ENCODE peak calls at places on chromosomes 16 and 17, in five cellular contexts. A, Y, R, D and H are unnamed samples.

GRCh38 chr17:15233022-15233805 is 31.9 kb downstream of the PMP22 start:
- DNase-seq in R (no peak), A (no peak), Y (no peak), D (no peak), H (no peak)

GRCh38 chr17:75405365-75406221 is at the start of gene GRB2:
- DNase-seq in Y (peak), R (peak), A (peak), D (peak), H (peak)

GRCh38 chr16:30076276-30076791 is 540 bp downstream of the PPP4C start:
- DNase-seq in A (peak), R (no peak), D (no peak), Y (peak), H (no peak)

GRCh38 chr16:66878067-66878466 is 2.2 kb upstream of the PDP2 start:
- DNase-seq in D (no peak), R (no peak), A (no peak), Y (no peak), H (no peak)

GRCh38 chr17:38815576-38816193 is 9.4 kb downstream of the CWC25 start:
- DNase-seq in D (no peak), A (no peak), Y (no peak), R (no peak), H (no peak)

GRCh38 chr17:82242977-82243647 is 14.3 kb downstream of the SLC16A3 start:
- DNase-seq in D (peak), Y (peak), A (no peak), R (no peak), H (peak)

GRCh38 chr16:89795676-89796075 is 20.8 kb downstream of the FANCA start:
- DNase-seq in A (no peak), D (no peak), Y (peak), R (no peak), H (no peak)

GRCh38 chr17:27956601-27957445 is 63.7 kb upstream of the LYRM9 start:
- DNase-seq in D (no peak), R (no peak), Y (no peak), A (no peak), H (no peak)

GRCh38 chr16:14215941-14216340 is 144.8 kb downstream of the MRTFB start:
- DNase-seq in A (no peak), D (no peak), R (no peak), Y (no peak), H (no peak)

DNA sequence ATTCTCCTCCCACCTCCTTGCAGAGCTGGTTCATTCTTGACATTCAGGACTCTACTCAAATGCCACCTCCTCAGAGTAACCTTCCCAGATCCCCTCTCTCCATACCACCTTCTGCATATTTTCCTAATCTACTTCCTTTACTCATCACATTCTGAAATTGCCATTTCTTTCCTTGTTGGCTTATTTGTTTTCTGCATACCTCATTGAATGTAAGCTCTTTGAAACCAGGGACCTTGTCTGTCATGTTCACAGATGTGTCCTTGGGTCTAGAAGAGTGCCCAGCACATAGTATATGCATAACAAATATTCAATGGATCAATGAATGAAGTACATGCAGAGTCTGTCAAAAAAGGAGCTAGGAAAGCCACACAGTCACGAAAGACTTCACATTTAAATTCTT is 7.8 kb upstream of the LONP2 start:
- DNase-seq in Y (no peak), A (no peak), R (no peak), D (no peak), H (no peak)
- H3K4me3 ChIP-seq in Y (no peak), A (no peak), R (no peak), D (no peak), H (no peak)

DNA sequence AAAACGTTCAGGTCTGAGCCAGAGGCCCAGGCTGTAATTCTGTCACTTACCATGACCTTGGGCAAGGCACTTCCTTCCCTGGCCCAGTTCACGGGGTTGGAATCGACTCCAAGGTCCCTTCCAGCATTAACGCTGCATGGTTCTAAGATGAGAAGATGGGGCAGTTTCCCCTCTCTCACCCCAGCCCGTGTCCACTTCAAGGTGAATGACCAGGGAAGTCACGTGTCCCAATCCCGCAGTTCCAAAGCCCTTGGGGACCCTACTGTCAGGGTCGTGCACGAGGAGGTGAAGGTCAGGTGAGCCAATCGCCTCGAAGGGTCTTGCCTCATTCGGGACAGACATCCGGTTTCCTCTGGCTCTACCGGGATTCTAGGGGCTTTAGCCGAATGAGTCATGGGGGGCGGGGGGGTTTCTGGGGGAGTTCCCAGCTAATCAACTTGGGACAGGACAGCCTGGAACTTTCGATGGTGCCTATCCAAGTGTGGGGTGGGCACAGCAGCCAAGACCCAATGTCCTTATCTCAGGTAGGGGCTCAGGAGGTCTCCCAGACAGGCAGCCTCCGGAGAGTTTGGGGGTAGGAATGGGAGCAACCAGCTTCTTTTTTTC is 762 bp upstream of the CSF3 start:
- DNase-seq in D (no peak), A (no peak), Y (no peak), R (no peak), H (no peak)
- H3K27ac ChIP-seq in D (peak), A (peak), Y (no peak), R (no peak), H (peak)

GRCh38 chr16:51762081-51762995 is 611.3 kb upstream of the SALL1 start:
- DNase-seq in Y (peak), A (peak), D (peak), R (peak), H (peak)
- H3K4me3 ChIP-seq in Y (no peak), A (no peak), D (no peak), R (no peak), H (no peak)

GRCh38 chr16:27404163-27404823 is 2.3 kb downstream of the IL21R start:
- DNase-seq in R (no peak), D (no peak), Y (no peak), A (no peak), H (no peak)

GRCh38 chr16:27402569-27402963 is 592 bp downstream of the IL21R start:
- DNase-seq in R (no peak), Y (no peak), D (no peak), A (no peak), H (no peak)

GRCh38 chr16:27403601-27403992 is 1.6 kb downstream of the IL21R start:
- DNase-seq in Y (no peak), A (no peak), D (no peak), R (no peak), H (no peak)

GRCh38 chr16:27401768-27402568 is at the start of gene IL21R:
- DNase-seq in A (peak), Y (peak), D (peak), R (peak), H (peak)

DNA sequence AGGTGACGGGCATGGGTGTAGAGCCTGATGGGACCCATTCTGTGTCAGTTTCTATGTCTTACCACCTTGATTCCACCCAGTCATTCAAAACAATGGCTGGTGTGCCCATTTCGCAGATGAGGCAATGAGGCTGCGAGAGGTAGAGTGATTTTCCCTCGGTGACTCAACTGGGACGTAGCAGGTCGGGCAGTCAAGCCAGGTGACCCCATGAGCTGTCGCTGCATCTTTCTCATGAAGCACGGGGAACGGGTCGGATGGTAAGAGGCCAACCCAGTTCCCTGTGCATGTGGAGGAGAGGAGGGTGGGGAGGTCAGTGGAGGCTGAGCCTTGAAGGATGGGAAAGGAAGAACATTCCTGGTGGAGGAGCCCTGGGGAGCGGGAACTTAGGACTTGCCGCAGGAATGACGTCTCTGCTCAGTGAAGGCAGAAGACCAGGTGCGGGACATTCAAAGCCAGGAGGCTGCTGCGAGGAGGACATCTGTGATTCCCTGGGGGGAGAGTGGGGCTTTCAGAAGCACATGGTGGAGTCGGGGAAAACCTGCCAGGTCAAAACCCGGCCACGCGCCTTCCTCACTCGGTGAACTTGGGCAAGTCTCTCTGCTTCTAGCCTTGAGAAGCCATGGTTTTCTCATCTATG is 1.1 kb downstream of the IL21R start:
- DNase-seq in Y (no peak), A (no peak), D (no peak), R (no peak), H (no peak)
- H3K27ac ChIP-seq in Y (no peak), A (no peak), D (peak), R (no peak), H (no peak)

DNA sequence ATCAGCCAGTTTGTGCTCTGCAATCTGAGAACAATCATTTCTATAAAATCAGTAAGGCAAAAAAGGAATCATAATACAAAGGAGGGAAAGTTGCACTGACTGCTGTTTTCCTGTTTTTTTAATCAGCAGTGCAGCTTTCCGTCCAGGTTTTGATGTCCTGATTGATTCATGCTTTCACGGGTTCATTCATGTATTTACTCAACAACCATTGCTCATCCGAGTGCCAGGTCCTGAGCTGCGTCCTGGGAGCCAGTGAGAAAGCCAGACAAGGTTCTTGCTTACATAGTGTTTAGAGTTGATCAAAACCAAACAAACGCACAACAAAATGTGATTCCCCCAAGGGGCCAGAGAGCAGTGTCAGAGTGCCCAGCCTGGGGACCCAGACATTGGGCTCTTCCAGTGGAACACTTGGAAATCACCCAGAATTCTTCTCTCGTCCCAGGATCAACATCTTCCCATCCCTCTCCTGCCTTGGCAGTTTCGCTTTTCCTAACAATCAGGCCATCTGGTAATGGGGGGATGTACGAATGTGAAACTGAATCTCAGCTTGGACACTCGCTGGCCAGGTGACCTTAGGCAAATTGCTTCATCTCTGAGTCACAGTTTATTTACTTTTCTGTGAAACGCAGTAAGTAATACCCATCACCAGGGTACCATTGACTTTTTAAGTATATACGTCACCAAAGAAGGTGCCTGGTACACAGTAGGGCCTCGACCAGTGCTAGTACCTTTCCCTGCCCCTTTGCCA is 13.3 kb upstream of the C1QL1 start:
- DNase-seq in Y (no peak), D (no peak), R (peak), A (no peak), H (no peak)
- H3K4me3 ChIP-seq in Y (no peak), D (no peak), R (peak), A (no peak), H (no peak)

GRCh38 chr17:50090971-50091950 is 3.9 kb upstream of the PDK2 start:
- DNase-seq in Y (no peak), A (peak), R (no peak), D (no peak), H (no peak)
- H3K27ac ChIP-seq in Y (no peak), A (no peak), R (peak), D (no peak), H (no peak)

DNA sequence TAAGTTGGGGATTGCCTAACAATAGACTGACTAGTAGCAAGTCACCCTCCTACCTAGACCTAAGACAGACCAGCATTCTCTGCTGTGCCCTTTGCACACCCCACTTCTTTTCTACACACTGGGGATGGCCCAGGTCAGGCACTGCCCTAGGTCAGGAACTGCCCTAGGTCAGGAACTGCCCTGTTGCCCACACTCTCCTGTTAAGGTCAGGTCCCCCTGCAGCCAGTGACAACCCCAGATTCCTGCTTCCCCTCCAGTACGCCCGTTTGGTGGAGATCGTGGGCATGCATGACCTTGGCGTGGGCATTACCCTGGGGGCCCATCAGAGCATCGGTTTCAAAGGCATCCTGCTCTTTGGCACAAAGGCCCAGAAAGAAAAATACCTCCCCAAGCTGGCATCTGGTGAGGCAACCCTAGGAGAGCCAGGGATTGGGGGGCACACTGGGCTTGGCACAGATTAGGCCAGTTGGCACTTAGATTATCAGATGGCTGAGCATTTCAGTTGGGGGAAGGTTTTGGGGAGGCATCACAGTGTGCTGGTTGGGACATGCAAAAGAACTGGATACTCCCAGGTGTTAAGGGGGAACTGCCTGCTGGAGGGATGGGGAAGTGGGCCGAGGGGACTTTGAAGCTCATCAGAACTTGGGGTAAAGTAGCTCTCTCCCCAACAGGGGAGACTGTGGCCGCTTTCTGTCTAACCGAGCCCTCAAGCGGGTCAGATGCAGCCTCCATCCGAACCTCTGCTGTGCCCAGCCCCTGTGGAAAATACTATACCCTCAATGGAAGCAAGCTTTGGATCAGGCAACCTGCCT is 1.7 kb downstream of the ACADVL start:
- DNase-seq in R (no peak), D (no peak), A (no peak), Y (no peak), H (no peak)
- H3K4me3 ChIP-seq in R (peak), D (no peak), A (peak), Y (no peak), H (peak)

GRCh38 chr16:85549766-85550421 is 63.2 kb upstream of the GSE1 start:
- DNase-seq in R (no peak), A (no peak), D (no peak), Y (no peak), H (no peak)
- H3K27ac ChIP-seq in R (no peak), A (no peak), D (no peak), Y (peak), H (no peak)